ENCODE peak calls at places on chromosomes 11 and 22, in seven cellular contexts. K is right atrium auricular region; A is D721Med; D is AG09319; I is CD8-positive, alpha-beta T cell; V is transverse colon; Y is lower lobe of right lung. L is an unnamed sample.

GRCh38 chr11:19715373-19715772 is 2.7 kb downstream of the NAV2 start:
- DNase-seq in A (no peak), D (no peak), V (no peak), K (no peak), Y (no peak), I (no peak), L (no peak)

GRCh38 chr22:41048791-41049717 is 43.3 kb upstream of the EP300 start:
- DNase-seq in I (no peak), A (peak), V (peak), K (peak), D (peak), Y (peak), L (peak)

GRCh38 chr11:3840289-3840869 is 380 bp downstream of the RHOG start:
- DNase-seq in V (peak), D (no peak), I (peak), Y (peak), K (no peak), A (no peak), L (no peak)

GRCh38 chr11:13000721-13001120 is 8.4 kb upstream of the RASSF10 start:
- DNase-seq in I (no peak), D (no peak), V (no peak), K (no peak), Y (no peak), A (no peak), L (no peak)

GRCh38 chr11:22685111-22685510 is 18.7 kb downstream of the GAS2 start:
- DNase-seq in A (no peak), K (no peak), I (no peak), D (no peak), V (no peak), Y (no peak), L (no peak)

GRCh38 chr11:6297831-6298230 is 22.5 kb downstream of the CAVIN3 start:
- DNase-seq in Y (no peak), A (no peak), V (no peak), D (no peak), K (no peak), I (no peak), L (no peak)

GRCh38 chr11:130718118-130718517 is 198.2 kb downstream of the SNX19 start:
- DNase-seq in Y (no peak), V (no peak), D (no peak), I (no peak), A (no peak), K (no peak), L (no peak)

GRCh38 chr11:2916892-2917645 is 12.2 kb downstream of the PHLDA2 start:
- DNase-seq in A (no peak), I (no peak), V (no peak), K (no peak), Y (no peak), D (no peak), L (no peak)

GRCh38 chr11:119196833-119197483 is 9.2 kb upstream of the CBL start:
- DNase-seq in V (peak), Y (peak), K (peak), D (peak), A (peak), I (peak), L (no peak)

GRCh38 chr22:49267996-49268395 is 559.7 kb downstream of the BRD1 start:
- DNase-seq in I (no peak), V (no peak), K (no peak), D (no peak), Y (no peak), A (no peak), L (no peak)

GRCh38 chr11:112216591-112217105 is 9.6 kb upstream of the PTS start:
- DNase-seq in K (no peak), A (no peak), Y (no peak), I (no peak), V (no peak), D (peak), L (no peak)

GRCh38 chr11:112222303-112222702 is 3.9 kb upstream of the PTS start:
- DNase-seq in Y (no peak), V (no peak), A (no peak), I (no peak), K (no peak), D (no peak), L (no peak)

GRCh38 chr11:112223125-112223524 is 3.1 kb upstream of the PTS start:
- DNase-seq in I (no peak), V (no peak), K (no peak), A (no peak), D (no peak), Y (no peak), L (no peak)

GRCh38 chr11:112221263-112221835 is 4.9 kb upstream of the PTS start:
- DNase-seq in I (no peak), K (no peak), Y (no peak), D (no peak), A (no peak), V (no peak), L (no peak)

GRCh38 chr11:112219476-112220232 is 6.6 kb upstream of the PTS start:
- DNase-seq in Y (no peak), I (peak), A (peak), K (no peak), D (no peak), V (peak), L (no peak)
- TF ChIP-seq CTCF in Y (peak), I (peak), A (peak), K (peak), D (peak), V (peak), L (peak)

GRCh38 chr11:69086152-69086551 is 37.4 kb downstream of the TPCN2 start:
- DNase-seq in K (no peak), I (no peak), Y (no peak), A (no peak), V (peak), D (no peak), L (no peak)
- TF ChIP-seq CTCF in K (no peak), I (no peak), Y (no peak), A (no peak), V (no peak), D (no peak), L (no peak)

GRCh38 chr11:10762913-10763421 is 11.9 kb downstream of the CTR9 start:
- DNase-seq in V (no peak), Y (no peak), I (no peak), D (no peak), A (no peak), K (no peak), L (no peak)

GRCh38 chr11:10762185-10762584 is 11.1 kb downstream of the CTR9 start:
- DNase-seq in K (no peak), V (no peak), Y (no peak), A (no peak), I (no peak), D (no peak), L (no peak)

GRCh38 chr11:10763766-10764165 is 12.7 kb downstream of the CTR9 start:
- DNase-seq in D (no peak), V (no peak), Y (no peak), K (no peak), A (no peak), I (no peak), L (no peak)

GRCh38 chr11:10761085-10761698 is 10.1 kb downstream of the CTR9 start:
- DNase-seq in D (no peak), K (no peak), A (no peak), I (no peak), Y (no peak), V (no peak), L (no peak)

DNA sequence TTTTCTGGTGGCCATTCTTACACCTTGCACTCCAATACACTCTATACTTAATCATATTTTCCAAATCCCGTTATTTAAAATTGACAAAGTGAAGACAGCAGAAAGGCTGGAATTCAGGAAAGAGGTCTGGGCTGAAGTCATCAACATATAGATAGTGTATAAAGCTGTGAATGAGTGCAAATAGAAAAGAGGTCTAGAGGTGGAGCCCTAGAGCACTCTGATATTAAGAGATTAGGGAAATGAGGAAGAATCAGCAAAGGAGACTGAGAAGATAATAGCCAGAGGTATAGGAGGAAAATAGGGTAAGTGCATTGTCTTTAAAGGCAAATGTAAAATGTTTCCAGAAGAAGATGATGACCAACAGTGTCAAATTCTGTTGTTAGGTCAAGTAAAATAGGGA is 7.9 kb downstream of the CTR9 start:
- DNase-seq in Y (no peak), I (no peak), V (no peak), K (no peak), A (no peak), D (no peak), L (no peak)
- TF ChIP-seq CTCF in Y (no peak), I (no peak), V (no peak), K (no peak), A (peak), D (no peak), L (no peak)

DNA sequence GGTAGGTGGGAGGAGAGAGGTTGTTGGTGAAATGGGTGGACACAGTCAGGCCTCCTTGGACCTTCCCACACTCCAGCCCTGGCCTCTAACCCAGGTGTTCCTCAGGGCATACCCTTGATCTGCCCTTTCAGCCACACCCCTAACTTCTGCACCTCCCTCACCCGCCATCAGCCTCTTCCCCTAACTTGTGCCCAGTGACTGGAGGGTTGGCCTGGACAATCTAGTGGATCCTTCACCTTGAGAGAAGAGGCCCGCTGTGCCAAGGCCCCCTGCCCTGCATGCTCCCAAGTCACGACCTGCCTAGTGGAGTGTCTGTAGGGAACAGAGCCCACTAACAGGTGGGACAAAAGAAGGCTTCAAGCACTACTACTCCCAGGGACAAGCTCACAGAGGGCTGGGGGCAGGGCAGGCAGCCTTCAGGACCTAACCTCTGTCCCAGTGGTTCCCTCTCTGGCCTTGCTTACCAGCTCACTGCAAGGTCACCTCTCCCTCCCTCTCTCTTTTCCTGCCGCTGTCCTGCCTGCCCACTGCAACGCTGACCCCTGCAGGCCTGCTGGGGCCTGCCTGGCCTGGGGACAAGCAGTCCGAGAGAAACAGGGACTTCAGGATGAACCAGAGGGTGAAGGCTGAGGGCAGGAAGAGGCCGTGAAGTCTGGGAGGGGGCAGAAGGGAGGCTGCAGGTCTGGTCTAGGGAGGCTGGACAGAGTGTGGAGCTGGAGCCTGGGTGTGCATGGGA is 3.3 kb downstream of the SYT7 start:
- DNase-seq in K (no peak), Y (no peak), I (no peak), A (peak), V (no peak), D (no peak), L (no peak)
- TF ChIP-seq CTCF in K (peak), Y (no peak), I (no peak), A (no peak), V (no peak), D (peak), L (no peak)

DNA sequence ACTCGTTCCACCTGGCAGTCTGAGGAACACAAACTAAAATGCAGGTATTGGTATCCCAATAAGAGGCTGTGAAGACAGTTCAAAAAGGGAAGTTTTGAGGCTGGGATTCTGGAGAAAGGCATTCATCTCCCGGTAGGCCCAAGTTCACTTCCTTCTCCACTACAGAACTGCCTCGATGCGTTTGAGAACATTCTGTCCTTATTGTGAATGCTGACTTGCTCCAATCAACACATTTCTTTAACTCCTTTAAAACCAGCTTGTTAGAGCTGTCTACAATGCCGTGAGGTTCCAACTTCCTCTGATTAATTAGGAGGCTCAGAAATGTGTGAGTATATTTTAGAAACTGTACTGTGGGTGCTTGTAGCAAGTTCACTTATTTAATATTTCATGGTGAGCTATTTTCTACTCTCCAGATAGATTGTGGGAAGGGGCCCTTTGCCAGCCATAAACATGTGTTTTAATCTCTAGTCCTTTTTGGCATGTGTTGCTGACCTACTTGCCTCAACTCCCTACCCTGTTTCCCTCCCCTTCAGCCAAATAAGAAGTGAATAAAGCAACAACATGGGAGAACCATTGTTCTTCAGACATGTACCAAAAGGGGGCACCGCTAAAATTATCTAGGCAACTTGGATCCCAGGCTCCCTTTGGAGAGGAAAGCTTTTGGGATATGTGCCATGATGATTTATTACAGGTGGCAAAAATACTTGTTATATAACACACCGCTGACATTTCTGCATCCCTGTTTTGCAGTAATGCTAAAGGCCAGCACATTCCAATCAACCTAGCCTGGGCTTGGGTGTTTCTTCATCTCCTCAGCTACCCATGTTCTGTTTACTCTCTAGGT is 245.6 kb downstream of the BLID start:
- DNase-seq in I (no peak), K (no peak), Y (no peak), D (no peak), V (no peak), A (no peak), L (no peak)
- TF ChIP-seq CTCF in I (no peak), K (no peak), Y (no peak), D (peak), V (no peak), A (peak), L (peak)

GRCh38 chr11:84714316-84714780 is 912.8 kb downstream of the DLG2 start:
- DNase-seq in Y (peak), V (peak), I (no peak), A (no peak), K (no peak), D (no peak), L (peak)
- TF ChIP-seq CTCF in Y (no peak), V (peak), I (no peak), A (peak), K (no peak), D (peak), L (no peak)